ENCODE peak calls at places on chromosomes 5 and 9, in five cellular contexts. E is adrenal gland, T is colonic mucosa, D is mucosa of descending colon, B is pancreas. A is an unnamed sample. For H3K4me1, the result is how much of the 10 kb centered on the place peaks cover.

GRCh38 chr9:111959468-111959941 is 62.9 kb downstream of the UGCG start:
- DNase-seq in B (no peak), D (peak), E (no peak), T (peak), A (no peak)

GRCh38 chr5:5979362-5979760 is 399.0 kb downstream of the MED10 start:
- DNase-seq in T (no peak), E (peak), D (no peak), B (no peak), A (no peak)

GRCh38 chr5:142014911-142015584 is 2.2 kb upstream of the GNPDA1 start:
- DNase-seq in T (peak), D (no peak), B (peak), E (no peak), A (no peak)

GRCh38 chr5:52987711-52988329 is 1.3 kb upstream of the ITGA2 start:
- DNase-seq in B (no peak), T (no peak), E (no peak), D (no peak), A (peak)

GRCh38 chr5:176674799-176675198 is 27.5 kb downstream of the TSPAN17 start:
- DNase-seq in B (no peak), D (no peak), T (no peak), E (no peak), A (no peak)

GRCh38 chr5:124908603-124909451 is 162.4 kb upstream of the ZNF608 start:
- DNase-seq in T (no peak), E (no peak), D (no peak), B (no peak), A (no peak)

GRCh38 chr5:173010547-173011464 is 27.2 kb downstream of the ATP6V0E1 start:
- DNase-seq in E (peak), D (no peak), B (peak), T (peak), A (peak)

GRCh38 chr9:100281676-100282387 is 70.9 kb downstream of the TEX10 start:
- DNase-seq in D (no peak), E (no peak), T (no peak), B (no peak), A (no peak)

GRCh38 chr5:75018805-75019587 is 33.4 kb downstream of the GCNT4 start:
- DNase-seq in T (no peak), D (no peak), B (no peak), E (no peak), A (no peak)

GRCh38 chr5:74560245-74560644 is 80.3 kb downstream of the ENC1 start:
- DNase-seq in B (no peak), E (no peak), D (no peak), T (no peak), A (no peak)

GRCh38 chr9:30120654-30121053 is 2263.8 kb upstream of the ACO1 start:
- DNase-seq in B (no peak), D (no peak), T (no peak), E (no peak), A (no peak)

GRCh38 chr5:141957367-141957993 is 522 bp downstream of the PCDH12 start:
- DNase-seq in B (no peak), T (no peak), D (no peak), E (no peak), A (no peak)

GRCh38 chr5:160242140-160242539 is 12.8 kb downstream of the FABP6 start:
- DNase-seq in T (no peak), E (no peak), B (no peak), D (no peak), A (no peak)

GRCh38 chr5:134664448-134664847 is 15.9 kb downstream of the SEC24A start:
- DNase-seq in E (no peak), B (no peak), D (no peak), T (no peak), A (no peak)

GRCh38 chr5:107781451-107781850 is 110.7 kb upstream of the EFNA5 start:
- DNase-seq in E (no peak), T (peak), D (no peak), B (no peak), A (no peak)

GRCh38 chr5:102277059-102277621 is 18.9 kb downstream of the SLCO4C1 start:
- DNase-seq in T (no peak), E (no peak), D (no peak), B (no peak), A (no peak)

GRCh38 chr9:125540497-125540896 is 166.5 kb downstream of the MAPKAP1 start:
- DNase-seq in D (no peak), T (no peak), B (no peak), E (no peak), A (no peak)

GRCh38 chr9:91534374-91534773 is 110.7 kb upstream of the NFIL3 start:
- DNase-seq in D (no peak), T (no peak), B (no peak), E (no peak), A (no peak)

GRCh38 chr5:90170231-90170630 is 239.3 kb downstream of the CETN3 start:
- DNase-seq in T (no peak), E (no peak), D (no peak), B (no peak), A (no peak)

GRCh38 chr5:157744055-157745011 is 821 bp downstream of the LSM11 start:
- DNase-seq in D (peak), E (no peak), T (no peak), B (no peak), A (no peak)

GRCh38 chr5:42951169-42951846 is 88.8 kb downstream of the ANXA2R start:
- DNase-seq in B (peak), T (peak), D (peak), E (peak), A (no peak)

GRCh38 chr5:150542933-150543445 is 35.1 kb downstream of the NDST1 start:
- DNase-seq in D (peak), T (peak), E (peak), B (no peak), A (no peak)

GRCh38 chr5:120368923-120369715 is 95.0 kb upstream of the PRR16 start:
- DNase-seq in B (peak), E (no peak), T (peak), D (peak), A (no peak)

GRCh38 chr5:31963961-31964360 is 210.2 kb downstream of the GOLPH3 start:
- DNase-seq in T (no peak), D (no peak), B (no peak), E (no peak), A (no peak)

GRCh38 chr9:133716564-133717112 is 21.5 kb downstream of the SARDH start:
- DNase-seq in T (no peak), D (no peak), E (no peak), B (no peak), A (no peak)

GRCh38 chr5:149448831-149449714 is 70.0 kb upstream of the IL17B start:
- DNase-seq in T (peak), E (no peak), D (peak), B (no peak), A (no peak)

GRCh38 chr9:108056805-108057386 is 567.3 kb upstream of the KLF4 start:
- DNase-seq in T (no peak), E (no peak), D (no peak), B (no peak), A (no peak)

GRCh38 chr9:72333758-72334157 is 31.2 kb downstream of the ZFAND5 start:
- DNase-seq in T (no peak), B (no peak), D (no peak), E (no peak), A (no peak)

DNA sequence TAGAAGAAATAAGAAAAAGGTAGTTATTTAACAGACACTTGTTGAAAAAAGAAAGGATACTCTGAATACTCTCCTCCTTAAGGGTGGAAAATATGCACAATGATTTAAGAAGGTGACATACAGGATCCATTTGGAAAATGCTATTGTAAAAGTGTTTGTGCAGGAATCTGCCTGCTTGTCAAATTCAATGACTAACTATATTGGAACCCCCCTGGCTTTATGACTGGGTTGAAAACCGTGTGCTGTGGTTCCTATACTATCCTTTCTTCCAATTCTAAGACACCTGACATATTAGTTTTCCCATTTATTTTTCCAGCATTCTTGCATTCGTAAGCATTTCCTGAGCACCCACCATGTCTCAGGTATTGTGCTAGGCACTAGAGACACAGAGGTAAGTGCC is 220.0 kb downstream of the GLIS3 start:
- DNase-seq in T (no peak), B (no peak), D (no peak), E (no peak), A (no peak)
- H3K4me1 ChIP-seq in T (under half), B (under half), D (under half), E (under half), A (under half)

GRCh38 chr5:36880761-36881160 is 4.2 kb downstream of the NIPBL start:
- DNase-seq in B (no peak), E (no peak), D (no peak), T (no peak), A (no peak)
- H3K4me1 ChIP-seq in B (half or more), E (under half), D (under half), T (under half), A (under half)

DNA sequence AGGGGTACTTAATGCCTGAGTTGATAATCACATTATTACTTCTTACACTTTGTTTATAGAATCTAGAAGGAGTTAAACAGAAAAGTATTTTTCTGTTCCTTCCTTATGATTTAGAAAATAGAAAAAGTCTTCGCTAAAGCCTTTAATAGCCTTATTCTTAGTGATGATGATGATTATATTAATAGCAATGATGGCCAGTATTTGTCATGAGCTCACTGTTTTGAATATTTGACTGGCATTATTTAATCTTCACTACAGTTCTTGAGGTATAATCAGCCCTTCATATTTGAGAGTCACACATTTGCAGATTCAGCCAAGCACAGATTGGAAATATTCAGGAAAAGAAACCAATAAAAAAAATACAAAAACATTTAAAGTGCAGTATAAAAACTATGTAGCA is 23.3 kb downstream of the NIPBL start:
- DNase-seq in T (no peak), E (no peak), D (no peak), B (no peak), A (no peak)
- H3K4me1 ChIP-seq in T (under half), E (under half), D (under half), B (under half), A (under half)

GRCh38 chr5:1111727-1112289 is at the start of gene SLC12A7:
- DNase-seq in B (peak), E (peak), T (peak), D (peak), A (peak)

GRCh38 chr5:1109542-1110259 is 2.2 kb downstream of the SLC12A7 start:
- DNase-seq in E (no peak), B (no peak), T (no peak), D (no peak), A (no peak)

GRCh38 chr5:1112596-1113331 is 901 bp upstream of the SLC12A7 start:
- DNase-seq in T (no peak), E (no peak), D (no peak), B (peak), A (no peak)

GRCh38 chr5:1110260-1110929 is 1.5 kb downstream of the SLC12A7 start:
- DNase-seq in D (peak), E (peak), T (peak), B (no peak), A (no peak)

DNA sequence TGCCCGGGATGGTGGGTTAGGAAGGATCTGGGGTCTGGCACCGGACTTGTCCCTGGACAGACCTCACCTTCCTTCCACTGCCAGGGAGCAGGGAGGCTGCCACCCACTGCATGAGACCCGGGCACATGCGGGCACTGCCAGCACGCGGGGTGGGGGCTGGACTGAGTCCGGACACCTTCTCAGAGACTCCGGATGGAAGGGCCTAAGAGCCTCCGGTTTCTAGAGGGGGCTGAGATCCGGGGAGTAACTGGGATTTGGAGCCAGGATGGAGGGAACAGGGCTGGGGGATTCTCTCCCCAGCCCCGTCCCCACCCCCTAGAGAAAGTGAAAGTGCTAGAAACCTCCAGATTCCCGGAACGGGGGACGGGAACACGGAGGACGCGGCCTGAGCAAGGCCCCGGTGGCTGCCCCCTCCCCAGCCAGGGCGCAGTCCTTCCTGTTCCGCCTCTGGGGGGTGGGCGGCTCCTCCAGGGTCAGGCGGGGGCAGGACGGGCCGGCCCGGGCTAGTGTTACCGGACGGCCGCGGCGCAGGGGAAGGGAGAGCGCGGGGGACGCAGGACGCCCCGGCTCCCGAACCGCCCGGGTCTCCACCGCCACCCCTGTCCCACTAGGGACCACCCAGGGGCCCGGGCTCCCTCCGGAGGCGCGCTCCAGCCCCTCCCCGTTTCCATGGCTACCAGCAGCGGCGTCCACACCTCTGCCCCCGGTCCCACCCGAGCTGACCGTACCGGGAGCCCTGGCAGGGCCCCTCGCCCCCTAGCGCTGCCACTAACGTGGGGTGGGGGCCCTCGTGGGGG is 735 bp downstream of the SLC12A7 start:
- DNase-seq in E (peak), D (peak), T (no peak), B (peak), A (no peak)
- H3K4me1 ChIP-seq in E (under half), D (under half), T (under half), B (under half), A (under half)

GRCh38 chr5:139671096-139671841 is 23.1 kb downstream of the CXXC5 start:
- DNase-seq in D (peak), E (no peak), T (no peak), B (no peak), A (no peak)
- H3K4me1 ChIP-seq in D (under half), E (under half), T (under half), B (half or more), A (under half)

GRCh38 chr5:119368238-119368630 is 12.4 kb downstream of the TNFAIP8 start:
- DNase-seq in D (no peak), E (no peak), B (no peak), T (no peak), A (no peak)
- H3K4me1 ChIP-seq in D (under half), E (under half), B (under half), T (under half), A (under half)

DNA sequence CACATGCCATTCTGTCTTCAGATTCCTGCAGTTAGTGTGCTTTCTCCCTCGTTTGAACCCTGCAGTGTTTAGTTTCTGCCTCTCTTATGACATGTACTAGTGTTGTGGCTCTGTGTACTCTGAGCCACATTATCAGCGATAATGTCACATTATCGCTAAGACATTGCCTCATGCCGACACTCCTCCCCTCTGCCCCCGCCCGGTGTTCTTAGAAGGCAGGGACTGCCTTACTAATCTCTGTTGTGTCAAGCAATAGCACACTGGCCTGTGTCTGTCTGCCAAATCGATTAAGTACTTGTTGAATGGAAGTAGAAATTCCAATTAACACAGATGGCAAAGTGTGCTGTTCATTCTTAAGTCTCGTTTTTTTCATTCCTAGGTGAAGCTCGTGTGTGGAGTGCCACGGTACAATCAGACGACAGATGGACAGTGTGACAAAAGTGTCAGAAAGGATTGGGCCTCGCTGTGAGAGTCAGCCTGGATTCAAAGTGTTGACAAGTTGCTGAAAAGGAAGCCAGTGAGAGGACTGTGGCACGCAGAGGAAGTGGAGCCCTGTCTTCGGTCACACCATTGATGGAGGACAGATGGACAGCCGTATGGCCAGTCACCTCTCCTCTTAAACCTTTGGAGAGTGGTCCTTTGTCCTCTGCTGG is 10.5 kb downstream of the PIK3R1 start:
- DNase-seq in B (no peak), D (peak), E (no peak), T (peak), A (no peak)
- H3K4me1 ChIP-seq in B (under half), D (half or more), E (under half), T (under half), A (half or more)

A was measured in lung.